ENCODE peak calls at places on chromosomes 6 and 20, in eight cellular contexts. Q, F, R, D, W, P, N and L are unnamed samples.

GRCh38 chr6:80145509-80145908 is 39.0 kb downstream of the BCKDHB start:
- ATAC-seq in F (no peak), W (no peak), R (no peak), D (no peak), Q (no peak), P (no peak), N (no peak), L (no peak)

GRCh38 chr20:58235010-58235409 is 6.6 kb upstream of the ANKRD60 start:
- ATAC-seq in R (no peak), F (no peak), W (no peak), D (peak; percentile 19), N (peak; percentile 16), Q (no peak), P (no peak), L (no peak)

GRCh38 chr6:56594699-56595098 is 48.0 kb downstream of the DST start:
- ATAC-seq in Q (no peak), N (no peak), R (no peak), D (no peak), F (peak; percentile 23), P (no peak), W (no peak), L (no peak)

GRCh38 chr6:157550114-157550989 is 169.4 kb downstream of the ZDHHC14 start:
- ATAC-seq in P (no peak), W (no peak), N (peak; percentile 60), R (no peak), D (peak; percentile 92), F (peak; percentile 76), Q (no peak), L (peak; percentile 75)

GRCh38 chr6:36642913-36643817 is 35.3 kb upstream of the CDKN1A start:
- ATAC-seq in F (no peak), D (no peak), Q (no peak), P (peak; percentile 94), N (no peak), R (peak; percentile 97), W (peak; percentile 95), L (no peak)

GRCh38 chr6:36227379-36228344 is 31.1 kb downstream of the BRPF3 start:
- ATAC-seq in P (no peak), Q (no peak), F (no peak), R (no peak), W (no peak), D (no peak), N (no peak), L (no peak)

GRCh38 chr6:33628401-33628964 is 7.4 kb downstream of the ITPR3 start:
- ATAC-seq in W (no peak), Q (no peak), D (no peak), F (no peak), R (no peak), P (no peak), N (no peak), L (no peak)

GRCh38 chr6:161415302-161415855 is 141.5 kb upstream of the AGPAT4 start:
- ATAC-seq in W (no peak), D (no peak), P (no peak), Q (peak; percentile 28), N (no peak), R (no peak), F (no peak), L (no peak)

GRCh38 chr6:95576621-95577316 is 566 bp upstream of the MANEA start:
- ATAC-seq in D (no peak), W (no peak), N (peak; percentile 16), F (peak; percentile 21), Q (peak; percentile 15), R (peak; percentile 44), P (no peak), L (peak; percentile 27)

GRCh38 chr20:49700411-49701185 is 13.1 kb downstream of the B4GALT5 start:
- ATAC-seq in P (peak; percentile 81), R (no peak), Q (peak; percentile 86), N (no peak), D (no peak), F (no peak), W (peak; percentile 77), L (peak; percentile 24)

GRCh38 chr6:3324262-3324942 is 65.7 kb downstream of the PSMG4 start:
- ATAC-seq in N (no peak), P (peak; percentile 74), W (peak; percentile 29), R (no peak), D (peak; percentile 99), Q (peak; percentile 90), F (no peak), L (peak; percentile 97)

GRCh38 chr6:133888931-133889556 is at the start of gene TCF21:
- ATAC-seq in P (peak; percentile 86), R (no peak), N (no peak), Q (no peak), W (no peak), F (no peak), D (no peak), L (no peak)

GRCh38 chr6:80988892-80989291 is 763.6 kb downstream of the TENT5A start:
- ATAC-seq in Q (no peak), D (no peak), R (no peak), N (no peak), F (no peak), P (no peak), W (no peak), L (no peak)

GRCh38 chr6:27873101-27874030 is 38.8 kb downstream of the OR2B2 start:
- ATAC-seq in R (peak; percentile 37), W (no peak), Q (no peak), F (peak; percentile 44), N (peak; percentile 39), P (peak; percentile 38), D (peak; percentile 76), L (peak; percentile 56)

GRCh38 chr6:159067334-159067733 is 22.5 kb upstream of the TAGAP start:
- ATAC-seq in D (peak; percentile 29), Q (no peak), R (no peak), N (no peak), W (no peak), P (no peak), F (no peak), L (peak; percentile 82)